ENCODE peak calls at places on chromosomes 4 and X, in ten cellular contexts. One of them, this sample, is unnamed.

GRCh38 chr4:86302242-86302641 is 57.6 kb downstream of the MAPK10 start:
- DNase-seq in right atrium auricular region: peak; percentile 76
- DNase-seq in MM.1S: no peak
- DNase-seq in tibial artery: peak; percentile 22
- DNase-seq in BJ: no peak
- DNase-seq in thyroid gland: peak; percentile 65
- DNase-seq in uterus: peak; percentile 71
- DNase-seq in GM23248: peak; percentile 10
- DNase-seq in ascending aorta: no peak
- DNase-seq in fibroblast of mammary gland: peak; percentile 27
- DNase-seq in this sample: peak; percentile 12

GRCh38 chrX:33725556-33726232 is 406.4 kb downstream of the FAM47A start:
- DNase-seq in right atrium auricular region: no peak
- DNase-seq in MM.1S: peak; percentile 69
- DNase-seq in ascending aorta: no peak
- DNase-seq in GM23248: no peak
- DNase-seq in BJ: no peak
- DNase-seq in thyroid gland: peak; percentile 68
- DNase-seq in fibroblast of mammary gland: no peak
- DNase-seq in uterus: peak; percentile 48
- DNase-seq in tibial artery: no peak
- DNase-seq in this sample: peak; percentile 43

GRCh38 chrX:140524556-140524955 is 19.7 kb upstream of the SOX3 start:
- DNase-seq in ascending aorta: no peak
- DNase-seq in GM23248: peak; percentile 41
- DNase-seq in tibial artery: no peak
- DNase-seq in fibroblast of mammary gland: no peak
- DNase-seq in BJ: no peak
- DNase-seq in right atrium auricular region: no peak
- DNase-seq in uterus: no peak
- DNase-seq in MM.1S: no peak
- DNase-seq in thyroid gland: no peak
- DNase-seq in this sample: no peak

GRCh38 chr4:135385830-135386581 is 1184.4 kb upstream of the PABPC4L start:
- DNase-seq in BJ: no peak
- DNase-seq in MM.1S: no peak
- DNase-seq in ascending aorta: no peak
- DNase-seq in uterus: no peak
- DNase-seq in tibial artery: no peak
- DNase-seq in thyroid gland: no peak
- DNase-seq in GM23248: no peak
- DNase-seq in right atrium auricular region: no peak
- DNase-seq in fibroblast of mammary gland: no peak
- DNase-seq in this sample: no peak

GRCh38 chrX:144531877-144532276 is 648.0 kb downstream of the UBE2NL start:
- DNase-seq in BJ: no peak
- DNase-seq in fibroblast of mammary gland: no peak
- DNase-seq in MM.1S: no peak
- DNase-seq in GM23248: no peak
- DNase-seq in uterus: no peak
- DNase-seq in tibial artery: no peak
- DNase-seq in thyroid gland: no peak
- DNase-seq in ascending aorta: no peak
- DNase-seq in right atrium auricular region: no peak
- DNase-seq in this sample: no peak

GRCh38 chr4:82898322-82899243 is 2.0 kb upstream of the THAP9 start:
- DNase-seq in right atrium auricular region: no peak
- DNase-seq in tibial artery: peak; percentile 27
- DNase-seq in ascending aorta: no peak
- DNase-seq in uterus: no peak
- DNase-seq in GM23248: peak; percentile 95
- DNase-seq in MM.1S: peak; percentile 44
- DNase-seq in fibroblast of mammary gland: peak; percentile 95
- DNase-seq in BJ: peak; percentile 53
- DNase-seq in thyroid gland: peak; percentile 56
- DNase-seq in this sample: no peak

GRCh38 chrX:151970661-151971060 is 3.8 kb downstream of the GABRE start:
- DNase-seq in thyroid gland: peak; percentile 79
- DNase-seq in GM23248: peak; percentile 92
- DNase-seq in MM.1S: no peak
- DNase-seq in tibial artery: peak; percentile 77
- DNase-seq in right atrium auricular region: peak; percentile 83
- DNase-seq in BJ: peak; percentile 82
- DNase-seq in ascending aorta: no peak
- DNase-seq in fibroblast of mammary gland: peak; percentile 93
- DNase-seq in uterus: peak; percentile 69
- DNase-seq in this sample: no peak

GRCh38 chr4:48227662-48228061 is 42.0 kb downstream of the TEC start:
- DNase-seq in ascending aorta: no peak
- DNase-seq in GM23248: no peak
- DNase-seq in fibroblast of mammary gland: no peak
- DNase-seq in MM.1S: no peak
- DNase-seq in thyroid gland: no peak
- DNase-seq in BJ: no peak
- DNase-seq in uterus: no peak
- DNase-seq in right atrium auricular region: no peak
- DNase-seq in tibial artery: no peak
- DNase-seq in this sample: no peak

GRCh38 chr4:10123227-10124101 is 6.9 kb upstream of the WDR1 start:
- DNase-seq in ascending aorta: no peak
- DNase-seq in tibial artery: no peak
- DNase-seq in BJ: no peak
- DNase-seq in GM23248: no peak
- DNase-seq in fibroblast of mammary gland: peak; percentile 16
- DNase-seq in thyroid gland: peak; percentile 76
- DNase-seq in MM.1S: peak; percentile 48
- DNase-seq in uterus: no peak
- DNase-seq in right atrium auricular region: no peak
- DNase-seq in this sample: peak; percentile 67

GRCh38 chrX:111869639-111870034 is 6.3 kb upstream of the TRPC5OS start:
- DNase-seq in thyroid gland: peak; percentile 30
- DNase-seq in fibroblast of mammary gland: peak; percentile 43
- DNase-seq in GM23248: peak; percentile 55
- DNase-seq in BJ: no peak
- DNase-seq in uterus: no peak
- DNase-seq in MM.1S: peak; percentile 54
- DNase-seq in right atrium auricular region: no peak
- DNase-seq in ascending aorta: no peak
- DNase-seq in tibial artery: no peak
- DNase-seq in this sample: peak; percentile 55

GRCh38 chrX:15714529-15714928 is 23.5 kb upstream of the CA5B start:
- DNase-seq in BJ: no peak
- DNase-seq in thyroid gland: peak; percentile 48
- DNase-seq in tibial artery: peak; percentile 19
- DNase-seq in MM.1S: no peak
- DNase-seq in fibroblast of mammary gland: no peak
- DNase-seq in ascending aorta: no peak
- DNase-seq in uterus: no peak
- DNase-seq in right atrium auricular region: no peak
- DNase-seq in GM23248: no peak
- DNase-seq in this sample: no peak

GRCh38 chr4:38310446-38311043 is 350.3 kb downstream of the PTTG2 start:
- DNase-seq in fibroblast of mammary gland: no peak
- DNase-seq in uterus: no peak
- DNase-seq in tibial artery: no peak
- DNase-seq in GM23248: peak; percentile 28
- DNase-seq in BJ: no peak
- DNase-seq in right atrium auricular region: no peak
- DNase-seq in MM.1S: peak; percentile 98
- DNase-seq in ascending aorta: no peak
- DNase-seq in thyroid gland: no peak
- DNase-seq in this sample: no peak

GRCh38 chr4:121139533-121140222 is 24.4 kb downstream of the TNIP3 start:
- DNase-seq in uterus: no peak
- DNase-seq in thyroid gland: no peak
- DNase-seq in tibial artery: no peak
- DNase-seq in BJ: peak; percentile 55
- DNase-seq in MM.1S: peak; percentile 82
- DNase-seq in GM23248: peak; percentile 68
- DNase-seq in ascending aorta: no peak
- DNase-seq in right atrium auricular region: no peak
- DNase-seq in fibroblast of mammary gland: peak; percentile 55
- DNase-seq in this sample: no peak

DNA sequence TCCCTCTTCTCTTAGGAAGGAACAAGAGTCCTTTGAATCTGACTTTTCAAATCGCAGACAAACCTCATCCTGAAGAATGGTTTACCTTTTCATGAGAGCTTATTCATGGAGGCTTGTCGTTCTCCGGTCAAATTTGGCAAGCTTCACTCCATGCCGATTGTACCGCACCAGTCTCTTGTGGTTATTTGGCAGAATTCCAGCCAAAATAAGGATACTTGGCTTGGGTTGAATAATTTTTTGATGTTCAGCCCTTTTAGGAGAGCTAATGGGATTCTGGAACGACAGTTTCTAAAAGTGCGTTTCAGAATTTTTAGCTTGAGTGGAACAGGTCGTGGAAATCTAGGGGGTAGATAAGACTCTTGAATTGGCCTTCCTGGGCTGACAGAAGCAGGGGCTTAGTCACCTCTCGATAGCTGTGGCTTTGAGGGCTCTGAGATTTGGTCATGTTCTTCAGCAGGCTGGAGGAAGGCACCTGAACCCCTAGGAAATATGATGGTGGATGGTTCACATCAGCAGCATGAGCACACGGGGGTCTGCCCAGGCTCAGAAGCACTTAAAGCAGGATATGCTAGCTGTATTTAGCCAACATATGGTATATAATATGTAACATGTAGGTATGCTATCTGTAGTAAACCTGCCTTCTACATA is 1.5 kb downstream of the KLHL2 start:
- DNase-seq in uterus: no peak
- DNase-seq in tibial artery: no peak
- DNase-seq in BJ: no peak
- DNase-seq in ascending aorta: no peak
- DNase-seq in right atrium auricular region: no peak
- DNase-seq in thyroid gland: peak; percentile 35
- DNase-seq in GM23248: no peak
- DNase-seq in MM.1S: no peak
- DNase-seq in fibroblast of mammary gland: peak; percentile 32
- DNase-seq in this sample: no peak
- H3K4me3 ChIP-seq in uterus: peak overlapping the region; percentile 86
- H3K4me3 ChIP-seq in tibial artery: peak overlapping the region; percentile 68
- H3K4me3 ChIP-seq in BJ: no peak overlapping the region
- H3K4me3 ChIP-seq in ascending aorta: peak overlapping the region; percentile 95
- H3K4me3 ChIP-seq in right atrium auricular region: peak overlapping the region; percentile 85
- H3K4me3 ChIP-seq in thyroid gland: peak overlapping the region; percentile 83
- H3K4me3 ChIP-seq in GM23248: peak overlapping the region; percentile 96
- H3K4me3 ChIP-seq in MM.1S: peak overlapping the region; percentile 86
- H3K4me3 ChIP-seq in fibroblast of mammary gland: peak overlapping the region; percentile 84
- H3K4me3 ChIP-seq in this sample: no peak overlapping the region

GRCh38 chr4:26858035-26858918 is 2.4 kb upstream of the STIM2 start:
- DNase-seq in uterus: no peak
- DNase-seq in thyroid gland: no peak
- DNase-seq in right atrium auricular region: no peak
- DNase-seq in GM23248: no peak
- DNase-seq in tibial artery: no peak
- DNase-seq in BJ: no peak
- DNase-seq in fibroblast of mammary gland: no peak
- DNase-seq in ascending aorta: no peak
- DNase-seq in MM.1S: no peak
- DNase-seq in this sample: peak; percentile 37

GRCh38 chr4:26860157-26860921 is at the start of gene STIM2:
- DNase-seq in right atrium auricular region: peak; percentile 94
- DNase-seq in MM.1S: peak; percentile 97
- DNase-seq in thyroid gland: peak; percentile 96
- DNase-seq in uterus: peak; percentile 98
- DNase-seq in BJ: peak; percentile 74
- DNase-seq in fibroblast of mammary gland: peak; percentile 94
- DNase-seq in tibial artery: peak; percentile 94
- DNase-seq in ascending aorta: peak; percentile 88
- DNase-seq in GM23248: peak; percentile 98
- DNase-seq in this sample: peak; percentile 96

GRCh38 chr4:26859762-26860156 is 882 bp upstream of the STIM2 start:
- DNase-seq in fibroblast of mammary gland: no peak
- DNase-seq in thyroid gland: peak; percentile 25
- DNase-seq in ascending aorta: no peak
- DNase-seq in MM.1S: no peak
- DNase-seq in GM23248: no peak
- DNase-seq in uterus: no peak
- DNase-seq in tibial artery: no peak
- DNase-seq in BJ: no peak
- DNase-seq in right atrium auricular region: no peak
- DNase-seq in this sample: peak; percentile 11

GRCh38 chr4:26857278-26858034 is 3.2 kb upstream of the STIM2 start:
- DNase-seq in GM23248: peak; percentile 91
- DNase-seq in fibroblast of mammary gland: peak; percentile 68
- DNase-seq in uterus: peak; percentile 89
- DNase-seq in right atrium auricular region: peak; percentile 84
- DNase-seq in tibial artery: peak; percentile 81
- DNase-seq in ascending aorta: peak; percentile 56
- DNase-seq in MM.1S: peak; percentile 89
- DNase-seq in thyroid gland: peak; percentile 92
- DNase-seq in BJ: no peak
- DNase-seq in this sample: peak; percentile 89

GRCh38 chr4:26858947-26859401 is 1.7 kb upstream of the STIM2 start:
- DNase-seq in tibial artery: no peak
- DNase-seq in fibroblast of mammary gland: peak; percentile 28
- DNase-seq in ascending aorta: no peak
- DNase-seq in thyroid gland: no peak
- DNase-seq in GM23248: no peak
- DNase-seq in BJ: no peak
- DNase-seq in MM.1S: no peak
- DNase-seq in right atrium auricular region: no peak
- DNase-seq in uterus: no peak
- DNase-seq in this sample: no peak
- H3K4me3 ChIP-seq in tibial artery: no peak overlapping the region
- H3K4me3 ChIP-seq in fibroblast of mammary gland: no peak overlapping the region
- H3K4me3 ChIP-seq in ascending aorta: no peak overlapping the region
- H3K4me3 ChIP-seq in thyroid gland: no peak overlapping the region
- H3K4me3 ChIP-seq in GM23248: peak overlapping the region; percentile 77
- H3K4me3 ChIP-seq in BJ: no peak overlapping the region
- H3K4me3 ChIP-seq in MM.1S: peak overlapping the region; percentile 94
- H3K4me3 ChIP-seq in right atrium auricular region: no peak overlapping the region
- H3K4me3 ChIP-seq in uterus: no peak overlapping the region
- H3K4me3 ChIP-seq in this sample: no peak overlapping the region

DNA sequence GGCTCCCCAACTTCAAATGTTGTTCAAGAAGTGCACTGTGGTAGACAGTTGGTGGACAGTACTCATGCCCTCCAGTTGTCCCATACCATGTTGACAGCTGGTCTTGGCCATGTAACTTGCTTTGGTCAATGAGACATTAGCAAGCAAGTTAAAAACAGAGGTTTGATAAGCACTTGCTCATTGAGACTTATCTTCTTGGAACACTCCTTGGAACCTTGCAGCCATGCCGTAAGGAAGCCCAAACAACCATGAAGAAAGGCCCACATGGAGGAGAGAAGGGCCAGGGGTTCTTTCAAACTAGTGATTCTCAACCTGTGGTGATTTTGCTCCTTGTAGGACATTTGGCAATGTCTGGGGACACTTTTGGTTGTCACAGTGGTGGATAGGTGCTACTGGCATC is 2.6 kb upstream of the PRPS2 start:
- DNase-seq in MM.1S: no peak
- DNase-seq in right atrium auricular region: no peak
- DNase-seq in uterus: no peak
- DNase-seq in tibial artery: no peak
- DNase-seq in GM23248: no peak
- DNase-seq in ascending aorta: no peak
- DNase-seq in fibroblast of mammary gland: no peak
- DNase-seq in BJ: no peak
- DNase-seq in thyroid gland: no peak
- DNase-seq in this sample: no peak
- H3K4me3 ChIP-seq in MM.1S: no peak overlapping the region
- H3K4me3 ChIP-seq in right atrium auricular region: no peak overlapping the region
- H3K4me3 ChIP-seq in uterus: no peak overlapping the region
- H3K4me3 ChIP-seq in tibial artery: no peak overlapping the region
- H3K4me3 ChIP-seq in GM23248: no peak overlapping the region
- H3K4me3 ChIP-seq in ascending aorta: no peak overlapping the region
- H3K4me3 ChIP-seq in fibroblast of mammary gland: no peak overlapping the region
- H3K4me3 ChIP-seq in BJ: no peak overlapping the region
- H3K4me3 ChIP-seq in thyroid gland: no peak overlapping the region
- H3K4me3 ChIP-seq in this sample: no peak overlapping the region

GRCh38 chrX:120309873-120310730 is 1.2 kb downstream of the TMEM255A start:
- DNase-seq in tibial artery: no peak
- DNase-seq in BJ: no peak
- DNase-seq in thyroid gland: no peak
- DNase-seq in fibroblast of mammary gland: no peak
- DNase-seq in right atrium auricular region: no peak
- DNase-seq in uterus: peak; percentile 23
- DNase-seq in ascending aorta: no peak
- DNase-seq in GM23248: peak; percentile 20
- DNase-seq in MM.1S: peak; percentile 13
- DNase-seq in this sample: no peak
- H3K4me3 ChIP-seq in tibial artery: peak overlapping the region; percentile 10
- H3K4me3 ChIP-seq in BJ: no peak overlapping the region
- H3K4me3 ChIP-seq in thyroid gland: no peak overlapping the region
- H3K4me3 ChIP-seq in fibroblast of mammary gland: no peak overlapping the region
- H3K4me3 ChIP-seq in right atrium auricular region: peak overlapping the region; percentile 43
- H3K4me3 ChIP-seq in uterus: peak overlapping the region; percentile 48
- H3K4me3 ChIP-seq in ascending aorta: peak overlapping the region; percentile 52
- H3K4me3 ChIP-seq in GM23248: no peak overlapping the region
- H3K4me3 ChIP-seq in MM.1S: peak overlapping the region; percentile 61
- H3K4me3 ChIP-seq in this sample: peak overlapping the region; percentile 53

This sample was measured in H7.